ENCODE peak calls at places on chromosomes 1 and 21, in five cellular contexts. O is body of pancreas, Q is tibial nerve, F is uterus, M is heart left ventricle. C is an unnamed sample.

GRCh38 chr1:30929135-30929889 is 20.8 kb upstream of the SDC3 start:
- DNase-seq in O (peak), Q (peak), F (no peak), M (no peak), C (no peak)

GRCh38 chr1:100896481-100896982 is 642 bp downstream of the SLC30A7 start:
- DNase-seq in O (peak), Q (no peak), F (no peak), M (no peak), C (peak)

GRCh38 chr1:202286622-202287097 is 55.1 kb downstream of the UBE2T start:
- DNase-seq in O (peak), Q (no peak), F (peak), M (peak), C (no peak)

GRCh38 chr1:247857069-247857985 is at the start of gene TRIM58:
- DNase-seq in O (no peak), Q (no peak), F (peak), M (no peak), C (no peak)

GRCh38 chr1:236209713-236210112 is 67.4 kb downstream of the GPR137B start:
- DNase-seq in O (no peak), Q (no peak), F (no peak), M (no peak), C (no peak)

GRCh38 chr1:116855220-116855619 is 54.5 kb upstream of the PTGFRN start:
- DNase-seq in O (peak), Q (peak), F (no peak), M (peak), C (no peak)

GRCh38 chr1:39204441-39205081 is at the start of gene MACF1:
- DNase-seq in O (peak), Q (peak), F (peak), M (peak), C (peak)

GRCh38 chr1:187513190-187513589 is 684.4 kb downstream of the PLA2G4A start:
- DNase-seq in O (no peak), Q (no peak), F (no peak), M (no peak), C (no peak)

GRCh38 chr1:163509126-163509525 is 187.4 kb downstream of the NUF2 start:
- DNase-seq in O (no peak), Q (no peak), F (no peak), M (no peak), C (no peak)

GRCh38 chr1:99965646-99966375 is 4.0 kb upstream of the SLC35A3 start:
- DNase-seq in O (no peak), Q (no peak), F (no peak), M (no peak), C (peak)

GRCh38 chr1:80633947-80634710 is 1166.6 kb upstream of the ADGRL2 start:
- DNase-seq in O (no peak), Q (no peak), F (no peak), M (no peak), C (no peak)

GRCh38 chr1:147580200-147580557 is 38.9 kb downstream of the BCL9 start:
- DNase-seq in O (no peak), Q (no peak), F (no peak), M (no peak), C (no peak)

GRCh38 chr1:45306319-45306718 is 20.4 kb upstream of the HPDL start:
- DNase-seq in O (no peak), Q (no peak), F (no peak), M (no peak), C (no peak)

GRCh38 chr1:246836169-246836568 is 95.6 kb downstream of the AHCTF1 start:
- DNase-seq in O (no peak), Q (no peak), F (no peak), M (no peak), C (no peak)

GRCh38 chr21:36437745-36438128 is 42.2 kb downstream of the CLDN14 start:
- DNase-seq in O (peak), Q (no peak), F (no peak), M (no peak), C (no peak)
- TF ChIP-seq POLR2A in O (no peak), Q (no peak), F (no peak), M (no peak), C (no peak)

GRCh38 chr1:227728059-227728891 is 6.8 kb downstream of the JMJD4 start:
- DNase-seq in O (peak), Q (peak), F (peak), M (peak), C (peak)

GRCh38 chr1:227729881-227730629 is 5.0 kb downstream of the JMJD4 start:
- DNase-seq in O (peak), Q (peak), F (no peak), M (no peak), C (no peak)

GRCh38 chr1:227726924-227727599 is 8.0 kb downstream of the JMJD4 start:
- DNase-seq in O (no peak), Q (no peak), F (no peak), M (no peak), C (no peak)

GRCh38 chr1:227729144-227729880 is 5.8 kb downstream of the JMJD4 start:
- DNase-seq in O (no peak), Q (no peak), F (no peak), M (no peak), C (no peak)

GRCh38 chr1:227728892-227729143 is 6.3 kb downstream of the JMJD4 start:
- DNase-seq in O (no peak), Q (no peak), F (no peak), M (no peak), C (no peak)
- TF ChIP-seq POLR2A in O (no peak), Q (no peak), F (no peak), M (no peak), C (no peak)

GRCh38 chr1:3279182-3279470 is 175.3 kb upstream of the ARHGEF16 start:
- DNase-seq in O (no peak), Q (no peak), F (no peak), M (no peak), C (no peak)
- TF ChIP-seq POLR2A in O (no peak), Q (no peak), F (no peak), M (no peak), C (no peak)

DNA sequence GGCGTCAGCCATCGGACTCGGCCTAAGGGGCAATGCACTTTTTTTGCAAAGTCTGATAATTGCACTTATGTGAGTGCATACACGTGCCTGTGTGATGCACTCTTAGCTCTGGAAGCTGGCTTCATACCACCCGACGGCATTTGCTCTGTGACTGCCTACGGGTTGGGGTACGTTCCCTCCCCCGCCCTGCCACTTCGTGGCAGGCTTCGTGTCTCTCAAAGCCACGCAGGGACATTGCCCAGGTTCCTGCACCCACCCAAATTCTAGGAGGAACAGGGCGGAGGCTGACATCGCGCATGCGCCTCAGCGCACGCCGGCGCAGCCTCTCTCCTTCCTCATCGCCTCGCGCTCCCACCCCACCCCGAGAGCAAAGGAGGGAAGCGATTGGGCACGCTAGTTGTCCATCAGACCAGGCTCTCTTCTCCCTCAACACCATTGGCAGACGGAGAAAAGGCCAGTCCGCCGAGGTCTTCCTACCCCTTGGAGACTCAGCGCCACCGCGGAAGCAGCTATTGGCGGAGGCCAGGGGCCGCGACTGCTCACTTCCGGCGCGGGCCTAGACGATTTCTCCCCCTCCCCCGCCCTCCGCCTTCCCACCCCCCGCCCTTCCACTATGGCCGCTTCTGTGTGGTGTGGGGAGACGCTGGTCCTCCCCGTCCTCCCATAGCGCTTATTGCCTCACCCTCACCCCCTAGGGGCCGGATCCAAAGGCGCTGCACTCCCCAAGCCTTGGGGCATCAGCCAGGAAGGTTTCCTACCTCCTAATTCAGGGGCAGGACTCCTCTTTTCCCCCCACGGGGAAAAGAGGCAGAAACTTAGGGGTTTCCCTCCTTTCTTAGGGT is at the start of gene INTS3:
- DNase-seq in O (peak), Q (peak), F (peak), M (peak), C (peak)
- TF ChIP-seq POLR2A in O (peak), Q (peak), F (peak), M (no peak), C (peak)

GRCh38 chr1:182197555-182197954 is 136.0 kb upstream of the ZNF648 start:
- DNase-seq in O (peak), Q (peak), F (peak), M (no peak), C (no peak)
- TF ChIP-seq POLR2A in O (no peak), Q (no peak), F (no peak), M (no peak), C (no peak)

GRCh38 chr1:32681999-32682398 is 20.6 kb downstream of the SYNC start:
- DNase-seq in O (no peak), Q (no peak), F (no peak), M (no peak), C (no peak)

GRCh38 chr1:32683397-32683796 is 19.2 kb downstream of the SYNC start:
- DNase-seq in O (no peak), Q (no peak), F (no peak), M (no peak), C (no peak)

GRCh38 chr1:32684167-32684811 is 18.3 kb downstream of the SYNC start:
- DNase-seq in O (no peak), Q (peak), F (peak), M (peak), C (peak)

GRCh38 chr1:32686387-32686786 is 16.2 kb downstream of the SYNC start:
- DNase-seq in O (no peak), Q (no peak), F (no peak), M (no peak), C (no peak)

DNA sequence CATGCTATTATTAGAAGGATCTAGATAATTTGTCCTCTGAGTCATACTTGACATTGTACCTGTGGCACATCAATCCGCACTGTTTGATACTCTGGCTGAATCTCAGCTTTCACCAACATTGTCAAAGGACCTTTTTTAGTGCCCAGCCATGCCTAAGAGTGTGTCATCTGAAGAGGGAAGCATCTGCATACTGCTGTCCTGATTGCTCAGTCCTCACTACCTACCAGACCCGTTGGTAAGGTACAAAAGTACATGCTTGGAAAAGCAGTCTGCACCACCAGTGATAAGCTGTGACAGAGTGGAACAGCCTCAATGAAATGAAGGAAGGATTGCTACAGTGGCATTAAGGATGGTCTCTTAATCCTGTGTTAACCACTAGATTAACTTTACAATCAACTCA is 17.1 kb downstream of the SYNC start:
- DNase-seq in O (no peak), Q (no peak), F (no peak), M (no peak), C (no peak)
- TF ChIP-seq POLR2A in O (no peak), Q (no peak), F (no peak), M (no peak), C (no peak)

GRCh38 chr1:232951605-232952004 is 1.2 kb downstream of the NTPCR start:
- DNase-seq in O (no peak), Q (no peak), F (no peak), M (no peak), C (no peak)

GRCh38 chr1:232950919-232951579 is 638 bp downstream of the NTPCR start:
- DNase-seq in O (peak), Q (no peak), F (no peak), M (no peak), C (peak)

GRCh38 chr1:232949636-232950196 is 695 bp upstream of the NTPCR start:
- DNase-seq in O (no peak), Q (no peak), F (no peak), M (no peak), C (no peak)

GRCh38 chr1:232952514-232953175 is 2.2 kb downstream of the NTPCR start:
- DNase-seq in O (peak), Q (no peak), F (no peak), M (no peak), C (peak)

GRCh38 chr1:232950197-232950918 is at the start of gene NTPCR:
- DNase-seq in O (peak), Q (peak), F (peak), M (peak), C (peak)
- TF ChIP-seq POLR2A in O (peak), Q (peak), F (peak), M (no peak), C (peak)

GRCh38 chr1:44031051-44031899 is at the start of gene SLC6A9:
- DNase-seq in O (peak), Q (peak), F (peak), M (peak), C (peak)
- TF ChIP-seq POLR2A in O (peak), Q (no peak), F (peak), M (no peak), C (peak)

GRCh38 chr1:19444399-19445021 is 40.8 kb downstream of the CAPZB start:
- DNase-seq in O (no peak), Q (no peak), F (no peak), M (no peak), C (no peak)

GRCh38 chr1:19441048-19441447 is 44.3 kb downstream of the CAPZB start:
- DNase-seq in O (no peak), Q (no peak), F (no peak), M (no peak), C (no peak)

GRCh38 chr1:19443321-19443720 is 42.0 kb downstream of the CAPZB start:
- DNase-seq in O (no peak), Q (no peak), F (no peak), M (no peak), C (no peak)

GRCh38 chr1:19439464-19440171 is 45.7 kb downstream of the CAPZB start:
- DNase-seq in O (no peak), Q (no peak), F (no peak), M (peak), C (peak)

DNA sequence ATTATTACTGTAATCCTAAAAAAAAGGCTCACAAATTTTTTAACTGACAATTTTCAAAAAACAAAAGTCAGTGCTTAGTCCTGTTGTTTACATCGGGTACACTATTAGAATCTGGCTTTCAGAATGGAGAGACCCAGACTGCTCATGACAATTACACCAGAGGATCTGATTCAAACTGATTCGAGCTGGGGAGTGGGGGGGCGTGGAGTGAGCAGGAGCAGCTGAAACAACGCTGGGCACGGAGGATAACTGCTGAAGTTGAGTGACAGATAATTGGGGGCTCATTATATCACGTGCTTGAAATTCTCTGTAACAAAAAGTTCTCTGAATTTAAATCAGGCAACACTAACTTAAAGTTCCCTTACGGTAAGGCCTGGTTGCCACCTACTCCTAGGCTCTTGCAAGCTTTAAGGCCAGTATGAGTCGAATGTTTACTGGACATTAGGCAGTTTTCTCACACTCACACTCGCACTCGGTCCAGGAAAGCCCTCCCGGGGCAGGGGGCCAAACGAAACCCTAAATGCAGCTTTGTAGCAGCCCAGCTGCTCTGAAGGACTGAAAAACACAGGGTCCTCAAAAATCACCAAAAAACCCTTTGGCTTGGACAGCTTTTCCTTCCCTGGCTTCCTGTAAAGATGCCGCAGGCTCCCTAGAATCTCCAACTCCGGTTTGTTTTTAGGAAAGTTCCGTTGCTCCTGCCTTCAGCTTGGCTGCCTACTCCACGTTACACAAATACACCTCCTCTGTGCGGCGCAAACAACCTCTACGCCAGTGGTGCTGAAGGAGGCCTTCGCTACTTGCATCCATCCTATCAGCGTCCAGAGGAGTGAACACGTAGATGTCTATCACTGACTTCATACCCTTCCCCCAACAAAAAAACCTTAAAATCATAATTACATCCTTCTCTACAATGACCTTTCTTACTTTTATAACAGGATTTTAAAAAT is 42.9 kb downstream of the CAPZB start:
- DNase-seq in O (no peak), Q (no peak), F (no peak), M (no peak), C (no peak)
- TF ChIP-seq POLR2A in O (no peak), Q (no peak), F (no peak), M (no peak), C (no peak)

C was measured in prostate gland.